ENCODE peak calls at places on chromosomes 11 and 22, in seven cellular contexts. One of them, this sample, is unnamed.

GRCh38 chr11:122317337-122317736 is 201.3 kb upstream of the BLID start:
- DNase-seq in SK-N-SH: no peak
- DNase-seq in fibroblast of the aortic adventitia: peak
- DNase-seq in colonic mucosa: no peak
- DNase-seq in GM23248: peak
- DNase-seq in brain microvascular endothelial cell: peak
- DNase-seq in astrocyte of the spinal cord: peak
- DNase-seq in this sample: no peak

GRCh38 chr11:102655547-102655946 is 30.4 kb upstream of the MMP20 start:
- DNase-seq in fibroblast of the aortic adventitia: no peak
- DNase-seq in colonic mucosa: no peak
- DNase-seq in astrocyte of the spinal cord: no peak
- DNase-seq in GM23248: no peak
- DNase-seq in brain microvascular endothelial cell: no peak
- DNase-seq in SK-N-SH: no peak
- DNase-seq in this sample: no peak

GRCh38 chr11:133403900-133404299 is 128.4 kb downstream of the OPCML start:
- DNase-seq in GM23248: no peak
- DNase-seq in astrocyte of the spinal cord: no peak
- DNase-seq in brain microvascular endothelial cell: no peak
- DNase-seq in SK-N-SH: peak
- DNase-seq in colonic mucosa: no peak
- DNase-seq in fibroblast of the aortic adventitia: no peak
- DNase-seq in this sample: no peak

GRCh38 chr11:115316682-115317081 is 187.5 kb downstream of the CADM1 start:
- DNase-seq in brain microvascular endothelial cell: no peak
- DNase-seq in GM23248: no peak
- DNase-seq in SK-N-SH: no peak
- DNase-seq in fibroblast of the aortic adventitia: no peak
- DNase-seq in astrocyte of the spinal cord: no peak
- DNase-seq in colonic mucosa: no peak
- DNase-seq in this sample: no peak

GRCh38 chr11:124402326-124402922 is 3.6 kb upstream of the OR8B3 start:
- DNase-seq in SK-N-SH: peak
- DNase-seq in brain microvascular endothelial cell: peak
- DNase-seq in fibroblast of the aortic adventitia: peak
- DNase-seq in colonic mucosa: peak
- DNase-seq in astrocyte of the spinal cord: peak
- DNase-seq in GM23248: peak
- DNase-seq in this sample: peak

GRCh38 chr11:61193596-61193995 is 9.7 kb upstream of the PGA3 start:
- DNase-seq in SK-N-SH: peak
- DNase-seq in astrocyte of the spinal cord: no peak
- DNase-seq in fibroblast of the aortic adventitia: no peak
- DNase-seq in brain microvascular endothelial cell: no peak
- DNase-seq in colonic mucosa: no peak
- DNase-seq in GM23248: no peak
- DNase-seq in this sample: no peak

GRCh38 chr11:73182824-73183321 is 35.2 kb upstream of the P2RY2 start:
- DNase-seq in GM23248: no peak
- DNase-seq in brain microvascular endothelial cell: no peak
- DNase-seq in astrocyte of the spinal cord: no peak
- DNase-seq in SK-N-SH: no peak
- DNase-seq in colonic mucosa: peak
- DNase-seq in fibroblast of the aortic adventitia: peak
- DNase-seq in this sample: no peak

GRCh38 chr11:95147364-95147905 is 57.8 kb downstream of the ENDOD1 start:
- DNase-seq in SK-N-SH: peak
- DNase-seq in colonic mucosa: no peak
- DNase-seq in fibroblast of the aortic adventitia: peak
- DNase-seq in astrocyte of the spinal cord: peak
- DNase-seq in GM23248: peak
- DNase-seq in brain microvascular endothelial cell: peak
- DNase-seq in this sample: no peak

GRCh38 chr11:86594746-86595145 is 77.7 kb downstream of the ME3 start:
- DNase-seq in GM23248: peak
- DNase-seq in astrocyte of the spinal cord: no peak
- DNase-seq in SK-N-SH: no peak
- DNase-seq in colonic mucosa: no peak
- DNase-seq in brain microvascular endothelial cell: peak
- DNase-seq in fibroblast of the aortic adventitia: no peak
- DNase-seq in this sample: no peak

GRCh38 chr11:62905927-62906531 is 15.1 kb downstream of the CHRM1 start:
- DNase-seq in brain microvascular endothelial cell: peak
- DNase-seq in GM23248: peak
- DNase-seq in fibroblast of the aortic adventitia: peak
- DNase-seq in colonic mucosa: peak
- DNase-seq in astrocyte of the spinal cord: peak
- DNase-seq in SK-N-SH: peak
- DNase-seq in this sample: peak

GRCh38 chr11:48134221-48134922 is 82.2 kb upstream of the OR4B1 start:
- DNase-seq in astrocyte of the spinal cord: no peak
- DNase-seq in SK-N-SH: no peak
- DNase-seq in GM23248: no peak
- DNase-seq in brain microvascular endothelial cell: no peak
- DNase-seq in colonic mucosa: no peak
- DNase-seq in fibroblast of the aortic adventitia: no peak
- DNase-seq in this sample: no peak

GRCh38 chr22:47053865-47054185 is 291.4 kb downstream of the TBC1D22A start:
- DNase-seq in colonic mucosa: no peak
- DNase-seq in astrocyte of the spinal cord: peak
- DNase-seq in SK-N-SH: no peak
- DNase-seq in fibroblast of the aortic adventitia: peak
- DNase-seq in GM23248: peak
- DNase-seq in brain microvascular endothelial cell: peak
- DNase-seq in this sample: no peak

GRCh38 chr22:21958360-21959273 is 6.0 kb upstream of the PPM1F start:
- DNase-seq in fibroblast of the aortic adventitia: no peak
- DNase-seq in GM23248: no peak
- DNase-seq in astrocyte of the spinal cord: no peak
- DNase-seq in colonic mucosa: no peak
- DNase-seq in SK-N-SH: no peak
- DNase-seq in brain microvascular endothelial cell: no peak
- DNase-seq in this sample: no peak

GRCh38 chr11:326842-327580 is 6.4 kb upstream of the IFITM3 start:
- DNase-seq in fibroblast of the aortic adventitia: peak
- DNase-seq in astrocyte of the spinal cord: peak
- DNase-seq in colonic mucosa: peak
- DNase-seq in SK-N-SH: peak
- DNase-seq in brain microvascular endothelial cell: peak
- DNase-seq in GM23248: peak
- DNase-seq in this sample: peak

GRCh38 chr11:112882494-112883381 is 78.5 kb upstream of the NCAM1 start:
- DNase-seq in astrocyte of the spinal cord: no peak
- DNase-seq in colonic mucosa: no peak
- DNase-seq in fibroblast of the aortic adventitia: peak
- DNase-seq in brain microvascular endothelial cell: no peak
- DNase-seq in GM23248: no peak
- DNase-seq in SK-N-SH: peak
- DNase-seq in this sample: no peak

GRCh38 chr11:43747130-43747802 is 66.7 kb downstream of the HSD17B12 start:
- DNase-seq in astrocyte of the spinal cord: no peak
- DNase-seq in GM23248: no peak
- DNase-seq in colonic mucosa: no peak
- DNase-seq in brain microvascular endothelial cell: no peak
- DNase-seq in fibroblast of the aortic adventitia: no peak
- DNase-seq in SK-N-SH: no peak
- DNase-seq in this sample: no peak

GRCh38 chr11:134275534-134276395 is at the start of gene GLB1L3:
- DNase-seq in SK-N-SH: peak
- DNase-seq in colonic mucosa: no peak
- DNase-seq in brain microvascular endothelial cell: no peak
- DNase-seq in fibroblast of the aortic adventitia: peak
- DNase-seq in astrocyte of the spinal cord: no peak
- DNase-seq in GM23248: peak
- DNase-seq in this sample: no peak

GRCh38 chr11:77729063-77729462 is 91.5 kb downstream of the RSF1 start:
- DNase-seq in colonic mucosa: no peak
- DNase-seq in brain microvascular endothelial cell: no peak
- DNase-seq in SK-N-SH: no peak
- DNase-seq in astrocyte of the spinal cord: no peak
- DNase-seq in fibroblast of the aortic adventitia: no peak
- DNase-seq in GM23248: no peak
- DNase-seq in this sample: no peak

GRCh38 chr11:132704796-132705375 is 827.4 kb downstream of the OPCML start:
- DNase-seq in GM23248: no peak
- DNase-seq in colonic mucosa: no peak
- DNase-seq in astrocyte of the spinal cord: no peak
- DNase-seq in SK-N-SH: no peak
- DNase-seq in brain microvascular endothelial cell: no peak
- DNase-seq in fibroblast of the aortic adventitia: no peak
- DNase-seq in this sample: no peak

GRCh38 chr11:57597461-57597892 is at the start of gene SERPING1:
- DNase-seq in astrocyte of the spinal cord: no peak
- DNase-seq in fibroblast of the aortic adventitia: peak
- DNase-seq in brain microvascular endothelial cell: no peak
- DNase-seq in colonic mucosa: peak
- DNase-seq in GM23248: peak
- DNase-seq in SK-N-SH: no peak
- DNase-seq in this sample: no peak

GRCh38 chr11:71188886-71189767 is 63.2 kb downstream of the SHANK2 start:
- DNase-seq in SK-N-SH: no peak
- DNase-seq in astrocyte of the spinal cord: no peak
- DNase-seq in fibroblast of the aortic adventitia: no peak
- DNase-seq in colonic mucosa: no peak
- DNase-seq in GM23248: no peak
- DNase-seq in brain microvascular endothelial cell: no peak
- DNase-seq in this sample: no peak

GRCh38 chr11:118045191-118045590 is 31.7 kb upstream of the TMPRSS4 start:
- DNase-seq in brain microvascular endothelial cell: no peak
- DNase-seq in fibroblast of the aortic adventitia: no peak
- DNase-seq in GM23248: no peak
- DNase-seq in astrocyte of the spinal cord: no peak
- DNase-seq in colonic mucosa: no peak
- DNase-seq in SK-N-SH: no peak
- DNase-seq in this sample: no peak

GRCh38 chr11:68377389-68377795 is 65.0 kb downstream of the LRP5 start:
- DNase-seq in SK-N-SH: peak
- DNase-seq in colonic mucosa: no peak
- DNase-seq in astrocyte of the spinal cord: no peak
- DNase-seq in brain microvascular endothelial cell: no peak
- DNase-seq in GM23248: no peak
- DNase-seq in fibroblast of the aortic adventitia: no peak
- DNase-seq in this sample: no peak

GRCh38 chr11:16921019-16921418 is 93.2 kb downstream of the PLEKHA7 start:
- DNase-seq in SK-N-SH: no peak
- DNase-seq in astrocyte of the spinal cord: no peak
- DNase-seq in brain microvascular endothelial cell: no peak
- DNase-seq in fibroblast of the aortic adventitia: no peak
- DNase-seq in colonic mucosa: no peak
- DNase-seq in GM23248: no peak
- DNase-seq in this sample: no peak

GRCh38 chr11:12777208-12777874 is 103.1 kb downstream of the TEAD1 start:
- DNase-seq in fibroblast of the aortic adventitia: peak
- DNase-seq in astrocyte of the spinal cord: peak
- DNase-seq in GM23248: peak
- DNase-seq in colonic mucosa: no peak
- DNase-seq in brain microvascular endothelial cell: peak
- DNase-seq in SK-N-SH: peak
- DNase-seq in this sample: no peak

GRCh38 chr11:46239801-46240061 is 37.7 kb upstream of the CREB3L1 start:
- DNase-seq in GM23248: peak
- DNase-seq in astrocyte of the spinal cord: peak
- DNase-seq in colonic mucosa: no peak
- DNase-seq in SK-N-SH: no peak
- DNase-seq in fibroblast of the aortic adventitia: peak
- DNase-seq in brain microvascular endothelial cell: no peak
- DNase-seq in this sample: no peak

GRCh38 chr11:12528487-12528886 is 145.7 kb upstream of the TEAD1 start:
- DNase-seq in brain microvascular endothelial cell: no peak
- DNase-seq in GM23248: peak
- DNase-seq in SK-N-SH: no peak
- DNase-seq in astrocyte of the spinal cord: no peak
- DNase-seq in fibroblast of the aortic adventitia: no peak
- DNase-seq in colonic mucosa: no peak
- DNase-seq in this sample: no peak

GRCh38 chr11:134004406-134005197 is 47.8 kb upstream of the IGSF9B start:
- DNase-seq in astrocyte of the spinal cord: no peak
- DNase-seq in SK-N-SH: no peak
- DNase-seq in colonic mucosa: no peak
- DNase-seq in fibroblast of the aortic adventitia: peak
- DNase-seq in GM23248: no peak
- DNase-seq in brain microvascular endothelial cell: no peak
- DNase-seq in this sample: no peak

GRCh38 chr11:18144243-18144642 is 11.9 kb downstream of the MRGPRX3 start:
- DNase-seq in GM23248: peak
- DNase-seq in SK-N-SH: no peak
- DNase-seq in astrocyte of the spinal cord: no peak
- DNase-seq in fibroblast of the aortic adventitia: no peak
- DNase-seq in colonic mucosa: no peak
- DNase-seq in brain microvascular endothelial cell: peak
- DNase-seq in this sample: no peak

GRCh38 chr11:19506803-19507466 is 205.7 kb upstream of the NAV2 start:
- DNase-seq in GM23248: no peak
- DNase-seq in colonic mucosa: no peak
- DNase-seq in SK-N-SH: no peak
- DNase-seq in fibroblast of the aortic adventitia: no peak
- DNase-seq in astrocyte of the spinal cord: no peak
- DNase-seq in brain microvascular endothelial cell: no peak
- DNase-seq in this sample: no peak

GRCh38 chr11:110297082-110297725 is 790 bp upstream of the RDX start:
- DNase-seq in SK-N-SH: no peak
- DNase-seq in brain microvascular endothelial cell: peak
- DNase-seq in GM23248: peak
- DNase-seq in fibroblast of the aortic adventitia: peak
- DNase-seq in colonic mucosa: no peak
- DNase-seq in astrocyte of the spinal cord: no peak
- DNase-seq in this sample: no peak
- H3K4me3 ChIP-seq in SK-N-SH: peak
- H3K4me3 ChIP-seq in brain microvascular endothelial cell: peak
- H3K4me3 ChIP-seq in GM23248: peak
- H3K4me3 ChIP-seq in fibroblast of the aortic adventitia: peak
- H3K4me3 ChIP-seq in colonic mucosa: peak
- H3K4me3 ChIP-seq in astrocyte of the spinal cord: peak
- H3K4me3 ChIP-seq in this sample: peak

GRCh38 chr11:69915501-69916250 is 96.5 kb upstream of the FGF3 start:
- DNase-seq in fibroblast of the aortic adventitia: peak
- DNase-seq in colonic mucosa: peak
- DNase-seq in SK-N-SH: peak
- DNase-seq in astrocyte of the spinal cord: peak
- DNase-seq in brain microvascular endothelial cell: peak
- DNase-seq in GM23248: peak
- DNase-seq in this sample: no peak
- H3K4me3 ChIP-seq in fibroblast of the aortic adventitia: no peak
- H3K4me3 ChIP-seq in colonic mucosa: no peak
- H3K4me3 ChIP-seq in SK-N-SH: peak
- H3K4me3 ChIP-seq in astrocyte of the spinal cord: no peak
- H3K4me3 ChIP-seq in brain microvascular endothelial cell: no peak
- H3K4me3 ChIP-seq in GM23248: peak
- H3K4me3 ChIP-seq in this sample: no peak

GRCh38 chr11:2525166-2525861 is 80.5 kb downstream of the KCNQ1 start:
- DNase-seq in SK-N-SH: no peak
- DNase-seq in fibroblast of the aortic adventitia: no peak
- DNase-seq in colonic mucosa: peak
- DNase-seq in astrocyte of the spinal cord: no peak
- DNase-seq in brain microvascular endothelial cell: no peak
- DNase-seq in GM23248: no peak
- DNase-seq in this sample: no peak
- H3K4me3 ChIP-seq in SK-N-SH: no peak
- H3K4me3 ChIP-seq in fibroblast of the aortic adventitia: no peak
- H3K4me3 ChIP-seq in colonic mucosa: no peak
- H3K4me3 ChIP-seq in astrocyte of the spinal cord: no peak
- H3K4me3 ChIP-seq in brain microvascular endothelial cell: no peak
- H3K4me3 ChIP-seq in GM23248: no peak
- H3K4me3 ChIP-seq in this sample: no peak

GRCh38 chr11:14520086-14520901 is at the start of gene PSMA1:
- DNase-seq in colonic mucosa: peak
- DNase-seq in astrocyte of the spinal cord: peak
- DNase-seq in GM23248: peak
- DNase-seq in SK-N-SH: peak
- DNase-seq in brain microvascular endothelial cell: peak
- DNase-seq in fibroblast of the aortic adventitia: peak
- DNase-seq in this sample: peak
- H3K4me3 ChIP-seq in colonic mucosa: peak
- H3K4me3 ChIP-seq in astrocyte of the spinal cord: peak
- H3K4me3 ChIP-seq in GM23248: peak
- H3K4me3 ChIP-seq in SK-N-SH: peak
- H3K4me3 ChIP-seq in brain microvascular endothelial cell: peak
- H3K4me3 ChIP-seq in fibroblast of the aortic adventitia: peak
- H3K4me3 ChIP-seq in this sample: peak

This sample was measured in GM12864.